ENCODE peak calls at places on chromosomes 13 and 19, in eight cellular contexts. P is right cardiac atrium, B is gastrocnemius medialis, I is fibroblast of lung, R is endothelial cell of umbilical vein, K is AG04450, V is RWPE1, F is IMR-90. E is an unnamed sample.
A peak's percentile ranks its signal among the peaks of the same experiment; 100 is the strongest.

GRCh38 chr19:18526316-18526715 is 4.4 kb upstream of the ELL start:
- DNase-seq in F (no peak), V (peak; percentile 95), R (no peak), I (no peak), P (no peak), K (no peak), B (no peak), E (no peak)

GRCh38 chr19:14544977-14545715 is 15.8 kb downstream of the TECR start:
- DNase-seq in F (no peak), V (no peak), P (peak; percentile 79), B (peak; percentile 99), K (no peak), I (peak; percentile 30), R (no peak), E (peak; percentile 90)

GRCh38 chr19:4352701-4353121 is 9.3 kb downstream of the MPND start:
- DNase-seq in R (peak; percentile 66), P (no peak), K (no peak), V (peak; percentile 36), F (peak; percentile 71), I (peak; percentile 50), B (no peak), E (no peak)

GRCh38 chr19:2610637-2611482 is 91.6 kb downstream of the GNG7 start:
- DNase-seq in F (peak; percentile 94), B (peak; percentile 83), R (peak; percentile 85), P (peak; percentile 97), V (peak; percentile 78), K (peak; percentile 86), I (peak; percentile 96), E (peak; percentile 85)

GRCh38 chr19:28914173-28914572 is 298.8 kb downstream of the UQCRFS1 start:
- DNase-seq in R (no peak), K (no peak), B (no peak), I (no peak), P (no peak), F (no peak), V (no peak), E (no peak)

GRCh38 chr13:37919329-37919880 is 49.8 kb upstream of the TRPC4 start:
- DNase-seq in P (no peak), R (no peak), B (no peak), F (no peak), I (no peak), V (no peak), K (no peak), E (no peak)

GRCh38 chr13:42275098-42275471 is 3.1 kb downstream of the AKAP11 start:
- DNase-seq in R (no peak), P (no peak), V (no peak), I (no peak), B (no peak), K (no peak), F (no peak), E (no peak)

GRCh38 chr19:3098515-3099346 is 4.6 kb downstream of the GNA11 start:
- DNase-seq in P (peak; percentile 96), V (no peak), I (no peak), F (peak; percentile 23), K (no peak), R (peak; percentile 45), B (peak; percentile 64), E (no peak)

GRCh38 chr19:47405197-47405550 is 14.2 kb downstream of the MEIS3 start:
- DNase-seq in I (no peak), V (no peak), K (no peak), F (no peak), R (no peak), B (no peak), P (no peak), E (no peak)

GRCh38 chr19:18928018-18928805 is 8.7 kb downstream of the DDX49 start:
- DNase-seq in V (no peak), R (no peak), F (no peak), I (no peak), K (no peak), B (no peak), P (no peak), E (no peak)

GRCh38 chr19:56105090-56105701 is 15.9 kb downstream of the ZNF787 start:
- DNase-seq in I (peak; percentile 48), F (peak; percentile 33), R (peak; percentile 54), P (peak; percentile 89), B (peak; percentile 79), V (no peak), K (no peak), E (peak; percentile 51)

GRCh38 chr13:73718248-73718647 is 416.0 kb downstream of the KLF12 start:
- DNase-seq in I (no peak), V (no peak), B (no peak), P (no peak), R (no peak), F (no peak), K (no peak), E (no peak)

GRCh38 chr19:49017666-49018351 is 918 bp upstream of the LHB start:
- DNase-seq in K (no peak), F (peak; percentile 45), V (no peak), B (peak; percentile 35), R (peak; percentile 70), P (peak; percentile 79), I (peak; percentile 66), E (no peak)

GRCh38 chr13:101155920-101156319 is 260.4 kb downstream of the NALCN start:
- DNase-seq in V (peak; percentile 21), F (no peak), I (no peak), K (no peak), B (no peak), P (no peak), R (no peak), E (no peak)

GRCh38 chr13:104024416-104025170 is 958.4 kb upstream of the SLC10A2 start:
- DNase-seq in B (no peak), F (peak; percentile 40), R (peak; percentile 76), K (no peak), I (peak; percentile 49), V (no peak), P (no peak), E (no peak)

GRCh38 chr19:12703056-12703455 is 6.6 kb upstream of the FBXW9 start:
- DNase-seq in F (peak; percentile 43), P (no peak), I (peak; percentile 34), R (peak; percentile 60), B (no peak), K (no peak), V (peak; percentile 75), E (no peak)

GRCh38 chr13:102091231-102091630 is 310.6 kb downstream of the FGF14 start:
- DNase-seq in B (no peak), P (no peak), F (no peak), R (no peak), K (no peak), I (peak; percentile 6), V (peak; percentile 4), E (no peak)

GRCh38 chr19:15701757-15702589 is 25.9 kb upstream of the OR10H2 start:
- DNase-seq in R (no peak), P (no peak), I (no peak), F (no peak), K (no peak), B (no peak), V (no peak), E (no peak)

GRCh38 chr13:24512208-24513068 is at the start of gene PARP4:
- DNase-seq in I (peak; percentile 91), V (peak; percentile 80), B (peak; percentile 50), P (peak; percentile 91), F (peak; percentile 85), R (peak; percentile 90), K (peak; percentile 39), E (no peak)
- H3K27ac ChIP-seq in I (peak within 1 kb of the TSS; percentile 92), V (peak within 1 kb of the TSS; percentile 97), B (peak within 1 kb of the TSS; percentile 78), P (peak within 1 kb of the TSS; percentile 55), F (peak within 1 kb of the TSS; percentile 86), R (peak within 1 kb of the TSS; percentile 90), K (peak within 1 kb of the TSS; percentile 97), E (peak within 1 kb of the TSS; percentile 69)

GRCh38 chr19:44747739-44748425 is 626 bp upstream of the BCL3 start:
- DNase-seq in B (peak; percentile 73), K (no peak), P (peak; percentile 91), F (peak; percentile 61), V (no peak), R (peak; percentile 76), I (peak; percentile 70), E (no peak)
- H3K27ac ChIP-seq in B (peak overlapping the region; percentile 96), K (peak overlapping the region; percentile 87), P (peak overlapping the region; percentile 99), F (peak overlapping the region; percentile 97), V (peak overlapping the region; percentile 100), R (peak overlapping the region; percentile 84), I (peak overlapping the region; percentile 89), E (peak overlapping the region; percentile 58)

GRCh38 chr13:110886475-110887241 is 28.2 kb downstream of the ANKRD10 start:
- DNase-seq in F (no peak), V (no peak), B (no peak), I (no peak), P (no peak), R (no peak), K (no peak), E (no peak)

GRCh38 chr13:110888390-110888789 is 26.5 kb downstream of the ANKRD10 start:
- DNase-seq in F (no peak), P (no peak), V (no peak), R (no peak), B (no peak), K (no peak), I (no peak), E (no peak)

GRCh38 chr13:110887242-110887954 is 27.5 kb downstream of the ANKRD10 start:
- DNase-seq in P (no peak), V (no peak), I (no peak), R (no peak), F (peak; percentile 40), B (no peak), K (no peak), E (no peak)

GRCh38 chr13:110885966-110886365 is 28.9 kb downstream of the ANKRD10 start:
- DNase-seq in I (no peak), V (no peak), K (no peak), R (no peak), P (no peak), F (no peak), B (no peak), E (no peak)

GRCh38 chr13:110887955-110888333 is 26.9 kb downstream of the ANKRD10 start:
- DNase-seq in F (no peak), P (peak; percentile 67), K (no peak), B (no peak), I (no peak), R (no peak), V (no peak), E (peak; percentile 43)
- H3K27ac ChIP-seq in F (no peak overlapping the region), P (peak overlapping the region; percentile 48), K (no peak overlapping the region), B (peak overlapping the region; percentile 65), I (no peak overlapping the region), R (no peak overlapping the region), V (peak overlapping the region; percentile 5), E (no peak overlapping the region)

DNA sequence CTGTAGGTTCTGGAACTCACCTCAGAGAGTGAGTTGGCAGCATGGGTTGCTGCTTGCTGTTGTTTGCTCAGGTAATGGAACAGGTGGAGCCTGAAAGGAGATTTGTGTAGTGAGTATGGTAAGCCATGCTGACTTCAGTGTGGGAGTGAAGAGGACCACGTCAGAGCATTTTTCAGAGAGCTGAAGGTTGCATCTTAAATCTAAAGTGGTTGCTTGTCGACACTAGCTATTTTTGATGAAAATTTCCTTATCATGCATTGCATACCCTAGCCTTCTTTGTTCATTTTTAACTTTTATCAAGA is 57.6 kb upstream of the CYSLTR2 start:
- DNase-seq in P (no peak), F (no peak), V (no peak), K (no peak), B (no peak), R (peak; percentile 29), I (no peak), E (no peak)
- H3K27ac ChIP-seq in P (no peak overlapping the region), F (no peak overlapping the region), V (no peak overlapping the region), K (no peak overlapping the region), B (no peak overlapping the region), R (no peak overlapping the region), I (no peak overlapping the region), E (no peak overlapping the region)